ENCODE peak calls at places on chromosome 9, in nine cellular contexts. O, V, W, L, U, S, F, N and H are unnamed samples.

GRCh38 chr9:124928116-124928515 is 12.8 kb downstream of the GOLGA1 start:
- DNase-seq in O (no peak), N (no peak), S (no peak), V (no peak), U (no peak), W (no peak), L (no peak), F (no peak), H (no peak)

GRCh38 chr9:90894956-90895687 is 93.5 kb downstream of the SYK start:
- DNase-seq in N (no peak), V (no peak), U (peak), L (no peak), S (no peak), O (no peak), F (no peak), W (no peak), H (no peak)

GRCh38 chr9:18920685-18921084 is 112.3 kb downstream of the SAXO1 start:
- DNase-seq in O (no peak), W (no peak), N (no peak), U (no peak), V (no peak), L (no peak), S (no peak), F (no peak), H (no peak)

GRCh38 chr9:83665576-83666200 is 42.1 kb downstream of the UBQLN1 start:
- DNase-seq in O (no peak), F (no peak), U (no peak), L (no peak), W (no peak), S (no peak), V (no peak), N (no peak), H (no peak)

GRCh38 chr9:121887553-121888437 is 205.3 kb downstream of the TTLL11 start:
- DNase-seq in F (no peak), S (no peak), O (no peak), W (peak), L (no peak), N (no peak), V (no peak), U (no peak), H (peak)

GRCh38 chr9:33943389-33943788 is 105.3 kb downstream of the UBAP2 start:
- DNase-seq in N (no peak), O (no peak), F (no peak), U (no peak), L (no peak), W (no peak), S (no peak), V (no peak), H (no peak)

GRCh38 chr9:76756273-76756650 is 8.0 kb upstream of the PCA3 start:
- DNase-seq in N (no peak), F (peak), U (peak), L (no peak), V (peak), O (peak), W (no peak), S (peak), H (no peak)

GRCh38 chr9:79104216-79104615 is 467.5 kb upstream of the TLE4 start:
- DNase-seq in L (no peak), W (no peak), S (no peak), U (no peak), N (no peak), V (no peak), F (no peak), O (no peak), H (no peak)

GRCh38 chr9:121822093-121823085 is 171.0 kb downstream of the DAB2IP start:
- DNase-seq in L (no peak), U (no peak), S (no peak), F (no peak), N (no peak), W (no peak), V (no peak), O (no peak), H (peak)

DNA sequence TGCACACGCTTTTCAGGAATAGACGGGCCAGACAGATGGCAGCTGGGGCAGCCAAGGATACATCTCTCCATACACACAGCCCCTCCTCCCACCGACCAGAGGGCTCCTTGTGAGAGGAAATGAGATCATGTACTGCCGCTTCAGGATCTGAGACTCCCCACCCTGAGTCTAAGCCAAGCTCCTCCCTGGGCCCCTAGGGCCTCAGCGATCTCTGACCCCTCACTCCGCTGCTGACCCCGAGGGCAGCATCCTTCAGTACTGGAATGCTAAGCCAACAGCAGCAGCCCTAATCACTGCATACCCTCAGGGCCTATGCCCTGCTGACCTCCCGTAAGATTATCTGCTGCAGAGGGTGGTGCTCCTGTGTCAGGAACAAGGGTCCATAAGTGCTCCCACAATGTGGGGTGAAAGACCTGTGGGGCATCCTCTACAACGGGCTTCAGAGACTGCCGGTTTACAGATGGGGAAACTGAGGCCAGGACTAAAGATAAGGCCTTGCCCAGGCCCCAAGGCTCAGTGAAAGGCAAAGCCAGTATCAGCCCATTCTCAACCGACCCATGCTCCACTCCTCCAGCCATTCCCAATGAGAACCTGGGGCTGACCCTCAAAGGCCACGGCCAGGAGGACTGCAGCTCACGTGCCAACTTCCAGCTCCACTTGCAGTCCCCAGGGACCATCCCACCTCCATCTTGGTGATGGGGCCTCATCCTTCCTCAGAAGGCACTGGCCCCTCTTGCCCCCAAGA is 37.5 kb downstream of the BICD2 start:
- DNase-seq in S (no peak), U (peak), N (no peak), O (no peak), F (peak), V (peak), L (no peak), W (peak), H (peak)
- H3K27ac ChIP-seq in S (no peak), U (no peak), N (peak), O (no peak), F (no peak), V (no peak), L (no peak), W (peak), H (no peak)

DNA sequence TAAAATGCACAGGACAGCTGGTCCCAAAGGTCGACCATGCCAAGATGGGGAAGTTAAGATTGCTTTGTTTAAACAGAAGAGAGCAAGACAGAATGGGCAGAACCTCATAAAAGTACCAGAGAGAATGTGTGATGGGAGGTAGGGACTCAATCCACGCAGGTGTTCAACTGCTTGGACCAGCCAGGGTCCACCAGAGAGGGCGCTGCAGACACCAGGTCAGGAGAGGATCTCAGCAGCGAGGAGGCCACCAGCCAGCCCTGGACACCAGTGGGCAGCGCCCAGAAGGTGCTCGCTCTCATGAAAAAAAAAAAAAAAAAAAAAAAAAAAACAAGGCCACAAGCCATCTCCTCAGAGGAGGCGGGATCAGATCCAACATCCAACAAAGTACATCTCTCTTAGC is 81.8 kb downstream of the SHC3 start:
- DNase-seq in N (no peak), S (no peak), L (no peak), F (no peak), O (no peak), W (no peak), U (no peak), V (no peak), H (no peak)
- TF ChIP-seq CTCF in N (peak), S (no peak), L (no peak), F (peak), O (no peak), W (no peak), U (peak), V (no peak), H (no peak)

DNA sequence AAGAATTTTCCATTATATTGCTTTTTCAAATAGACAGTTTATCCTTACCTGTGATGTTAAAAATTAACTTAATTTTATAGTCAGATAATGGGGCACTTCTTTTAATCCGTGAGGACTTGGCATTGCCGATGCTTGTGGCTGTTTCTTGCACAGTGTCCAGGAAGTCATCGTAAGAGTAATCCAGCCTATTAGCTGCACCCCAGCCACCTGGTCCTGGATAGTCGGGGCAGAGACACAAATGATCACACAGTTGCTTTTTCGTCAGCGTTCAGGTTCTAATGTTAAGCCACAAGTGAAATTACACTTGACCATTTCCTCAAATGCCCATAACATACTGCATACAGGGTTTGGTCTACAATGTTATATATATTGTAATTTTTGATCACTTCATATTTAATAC is 107.4 kb downstream of the SVEP1 start:
- DNase-seq in L (no peak), S (no peak), V (no peak), F (no peak), O (no peak), N (no peak), W (no peak), U (no peak), H (no peak)
- H3K4me3 ChIP-seq in L (no peak), S (no peak), V (no peak), F (no peak), O (no peak), N (no peak), W (no peak), U (no peak), H (no peak)

GRCh38 chr9:131436386-131436785 is 42.5 kb downstream of the PRRC2B start:
- DNase-seq in V (peak), F (no peak), L (no peak), O (no peak), W (peak), U (peak), S (no peak), N (no peak), H (no peak)
- H3K27ac ChIP-seq in V (no peak), F (peak), L (no peak), O (no peak), W (peak), U (peak), S (peak), N (no peak), H (peak)